ENCODE peak calls at places on chromosomes 13 and 19, in five cellular contexts. J is prostate gland, F is BJ, C is GM12878, I is body of pancreas. W is an unnamed sample. For H3K36me3, the result is how much of the 10 kb centered on the place peaks cover.

GRCh38 chr19:8147579-8147978 is 1.8 kb downstream of the FBN3 start:
- DNase-seq in J (no peak), F (no peak), C (no peak), I (no peak), W (no peak)

GRCh38 chr19:38142176-38143035 is 81.6 kb downstream of the DPF1 start:
- DNase-seq in J (no peak), F (no peak), C (no peak), I (peak), W (no peak)

GRCh38 chr19:30029721-30030510 is 87.9 kb downstream of the URI1 start:
- DNase-seq in J (no peak), F (peak), C (peak), I (no peak), W (peak)

GRCh38 chr13:23619073-23619855 is 49.1 kb downstream of the TNFRSF19 start:
- DNase-seq in J (no peak), F (no peak), C (no peak), I (no peak), W (no peak)

GRCh38 chr19:43337737-43338136 is 15.7 kb upstream of the CD177 start:
- DNase-seq in J (no peak), F (no peak), C (no peak), I (no peak), W (no peak)

GRCh38 chr13:114053026-114053425 is 79.2 kb upstream of the C13orf46 start:
- DNase-seq in J (no peak), F (no peak), C (no peak), I (no peak), W (no peak)

GRCh38 chr19:47471733-47472457 is at the start of gene SLC8A2:
- DNase-seq in J (peak), F (no peak), C (no peak), I (peak), W (no peak)

GRCh38 chr19:55175117-55175867 is 4.8 kb downstream of the SYT5 start:
- DNase-seq in J (no peak), F (no peak), C (no peak), I (no peak), W (no peak)

GRCh38 chr13:51764184-51765141 is 39.5 kb downstream of the DHRS12 start:
- DNase-seq in J (no peak), F (no peak), C (peak), I (peak), W (peak)

GRCh38 chr13:97000295-97000925 is 6.1 kb upstream of the OXGR1 start:
- DNase-seq in J (no peak), F (no peak), C (no peak), I (no peak), W (no peak)

GRCh38 chr19:41776700-41777099 is 19.7 kb upstream of the CEACAM3 start:
- DNase-seq in J (peak), F (no peak), C (no peak), I (no peak), W (no peak)

GRCh38 chr13:70604448-70604847 is 496.2 kb upstream of the KLHL1 start:
- DNase-seq in J (no peak), F (no peak), C (no peak), I (no peak), W (no peak)

GRCh38 chr19:48471836-48472235 is 2.7 kb downstream of the CYTH2 start:
- DNase-seq in J (no peak), F (no peak), C (no peak), I (no peak), W (no peak)

GRCh38 chr19:16258440-16258903 is 60.8 kb downstream of the AP1M1 start:
- DNase-seq in J (no peak), F (no peak), C (no peak), I (peak), W (peak)

GRCh38 chr19:7069042-7069903 is at the start of gene ZNF557:
- DNase-seq in J (peak), F (peak), C (peak), I (peak), W (peak)

GRCh38 chr19:5354403-5354802 is 13.8 kb upstream of the PTPRS start:
- DNase-seq in J (no peak), F (no peak), C (no peak), I (no peak), W (no peak)
- TF ChIP-seq CTCF in J (no peak), F (peak), C (peak), I (no peak), W (peak)

GRCh38 chr13:76533251-76533650 is 353.0 kb downstream of the KCTD12 start:
- DNase-seq in J (no peak), F (no peak), C (no peak), I (no peak), W (no peak)
- H3K36me3 ChIP-seq in J (under half), F (under half), C (under half), I (under half), W (under half)

GRCh38 chr13:44317752-44318550 is 55.7 kb upstream of the SERP2 start:
- DNase-seq in J (no peak), F (no peak), C (no peak), I (no peak), W (no peak)
- H3K4me3 ChIP-seq in J (no peak), F (no peak), C (no peak), I (no peak), W (no peak)

GRCh38 chr13:91247768-91248167 is 99.7 kb upstream of the MIR17HG start:
- DNase-seq in J (no peak), F (no peak), C (no peak), I (no peak), W (no peak)
- TF ChIP-seq CTCF in J (no peak), F (no peak), C (peak), I (peak), W (no peak)

W was measured in GM06990.